ENCODE peak calls at places on chromosomes 7 and 10, in seven cellular contexts. C, G, M, T, I, Q and Z are unnamed samples.

GRCh38 chr7:139870406-139870805 is 41.3 kb downstream of the TBXAS1 start:
- DNase-seq in C (no peak), G (no peak), M (no peak), T (no peak), I (no peak), Q (no peak), Z (no peak)

GRCh38 chr7:64882341-64883112 is 20.5 kb upstream of the ZNF273 start:
- DNase-seq in C (peak; percentile 95), G (peak; percentile 86), M (no peak), T (peak; percentile 70), I (peak; percentile 83), Q (peak; percentile 76), Z (peak; percentile 26)

GRCh38 chr10:109386921-109387320 is 536.4 kb downstream of the XPNPEP1 start:
- DNase-seq in C (no peak), G (no peak), M (no peak), T (no peak), I (no peak), Q (no peak), Z (no peak)

GRCh38 chr10:30510184-30510931 is 76.4 kb downstream of the MAP3K8 start:
- DNase-seq in C (no peak), G (peak; percentile 75), M (no peak), T (peak; percentile 13), I (no peak), Q (no peak), Z (peak; percentile 22)

GRCh38 chr10:69684981-69685353 is 54.9 kb downstream of the FAM241B start:
- DNase-seq in C (no peak), G (peak; percentile 39), M (no peak), T (no peak), I (no peak), Q (no peak), Z (no peak)

GRCh38 chr7:19397917-19398316 is 252.7 kb upstream of the FERD3L start:
- DNase-seq in C (no peak), G (no peak), M (peak; percentile 32), T (no peak), I (no peak), Q (no peak), Z (no peak)

GRCh38 chr10:129780901-129781795 is 182.9 kb downstream of the EBF3 start:
- DNase-seq in C (no peak), G (peak; percentile 34), M (no peak), T (no peak), I (no peak), Q (peak; percentile 38), Z (no peak)

GRCh38 chr7:69598081-69598486 is at the start of gene AUTS2:
- DNase-seq in C (no peak), G (peak; percentile 94), M (no peak), T (peak; percentile 88), I (peak; percentile 92), Q (peak; percentile 88), Z (peak; percentile 68)

GRCh38 chr7:66013938-66014337 is 31.9 kb upstream of the GUSB start:
- DNase-seq in C (no peak), G (no peak), M (no peak), T (peak; percentile 49), I (peak; percentile 75), Q (no peak), Z (peak; percentile 32)

GRCh38 chr7:16129431-16130126 is 291.8 kb downstream of the CRPPA start:
- DNase-seq in C (no peak), G (no peak), M (no peak), T (no peak), I (no peak), Q (no peak), Z (no peak)

GRCh38 chr7:28889290-28889689 is 68.8 kb downstream of the TRIL start:
- DNase-seq in C (no peak), G (no peak), M (no peak), T (no peak), I (peak; percentile 59), Q (no peak), Z (no peak)

GRCh38 chr10:119362122-119362521 is 154.8 kb downstream of the GRK5 start:
- DNase-seq in C (no peak), G (no peak), M (no peak), T (no peak), I (no peak), Q (no peak), Z (no peak)

GRCh38 chr10:60877066-60877776 is 66.8 kb downstream of the RHOBTB1 start:
- DNase-seq in C (no peak), G (no peak), M (no peak), T (no peak), I (no peak), Q (no peak), Z (no peak)

GRCh38 chr10:75718996-75719395 is 287.6 kb downstream of the LRMDA start:
- DNase-seq in C (no peak), G (no peak), M (no peak), T (no peak), I (no peak), Q (no peak), Z (no peak)

GRCh38 chr7:44981035-44981706 is 2.4 kb upstream of the MYO1G start:
- DNase-seq in C (no peak), G (no peak), M (no peak), T (no peak), I (peak; percentile 36), Q (no peak), Z (no peak)

GRCh38 chr7:137992738-137993394 is 9.0 kb downstream of the CREB3L2 start:
- DNase-seq in C (no peak), G (peak; percentile 97), M (no peak), T (no peak), I (no peak), Q (peak; percentile 88), Z (peak; percentile 58)

GRCh38 chr7:66283003-66283920 is 78.1 kb downstream of the TPST1 start:
- DNase-seq in C (no peak), G (no peak), M (no peak), T (no peak), I (no peak), Q (no peak), Z (no peak)

GRCh38 chr10:50634479-50634878 is 10.7 kb upstream of the SGMS1 start:
- DNase-seq in C (no peak), G (no peak), M (no peak), T (no peak), I (no peak), Q (no peak), Z (no peak)

GRCh38 chr7:43905209-43905946 is 1.0 kb downstream of the URGCP start:
- DNase-seq in C (no peak), G (no peak), M (no peak), T (no peak), I (peak; percentile 63), Q (no peak), Z (peak; percentile 79)

GRCh38 chr7:130925136-130925794 is 191.3 kb upstream of the KLF14 start:
- DNase-seq in C (no peak), G (no peak), M (no peak), T (no peak), I (no peak), Q (no peak), Z (no peak)

GRCh38 chr7:130926021-130926691 is 192.1 kb upstream of the KLF14 start:
- DNase-seq in C (no peak), G (no peak), M (no peak), T (no peak), I (no peak), Q (no peak), Z (no peak)

GRCh38 chr7:130921391-130922180 is 187.6 kb upstream of the KLF14 start:
- DNase-seq in C (no peak), G (peak; percentile 79), M (no peak), T (peak; percentile 80), I (peak; percentile 58), Q (no peak), Z (peak; percentile 61)

GRCh38 chr7:130922206-130923112 is 188.5 kb upstream of the KLF14 start:
- DNase-seq in C (no peak), G (no peak), M (no peak), T (no peak), I (no peak), Q (no peak), Z (no peak)

GRCh38 chr7:130923930-130924329 is 189.9 kb upstream of the KLF14 start:
- DNase-seq in C (no peak), G (no peak), M (no peak), T (no peak), I (no peak), Q (no peak), Z (no peak)
- H3K4me1 ChIP-seq in C (peaks cover 95% of the 10 kb centered on the region), G (peaks cover 40% of the 10 kb centered on the region), M (peaks cover 6% of the 10 kb centered on the region), T (peaks cover 18% of the 10 kb centered on the region), I (peaks cover 21% of the 10 kb centered on the region), Q (peaks cover 44% of the 10 kb centered on the region), Z (peaks cover 50% of the 10 kb centered on the region)

GRCh38 chr10:133394064-133394663 is at the start of gene MTG1:
- DNase-seq in C (no peak), G (peak; percentile 96), M (peak; percentile 65), T (peak; percentile 89), I (peak; percentile 97), Q (peak; percentile 93), Z (peak; percentile 97)

GRCh38 chr10:133397938-133398337 is 4.0 kb downstream of the MTG1 start:
- DNase-seq in C (no peak), G (no peak), M (no peak), T (no peak), I (no peak), Q (no peak), Z (no peak)

GRCh38 chr10:133394801-133395221 is 854 bp downstream of the MTG1 start:
- DNase-seq in C (no peak), G (peak; percentile 62), M (no peak), T (no peak), I (no peak), Q (no peak), Z (no peak)

GRCh38 chr10:133393401-133394063 is 425 bp upstream of the MTG1 start:
- DNase-seq in C (no peak), G (peak; percentile 50), M (no peak), T (no peak), I (no peak), Q (no peak), Z (no peak)

GRCh38 chr10:133396035-133396624 is 2.2 kb downstream of the MTG1 start:
- DNase-seq in C (no peak), G (peak; percentile 57), M (no peak), T (no peak), I (no peak), Q (no peak), Z (no peak)
- TF ChIP-seq POLR2AphosphoS5 in C (no peak), G (no peak), M (no peak), T (no peak), I (no peak), Q (no peak), Z (no peak)

DNA sequence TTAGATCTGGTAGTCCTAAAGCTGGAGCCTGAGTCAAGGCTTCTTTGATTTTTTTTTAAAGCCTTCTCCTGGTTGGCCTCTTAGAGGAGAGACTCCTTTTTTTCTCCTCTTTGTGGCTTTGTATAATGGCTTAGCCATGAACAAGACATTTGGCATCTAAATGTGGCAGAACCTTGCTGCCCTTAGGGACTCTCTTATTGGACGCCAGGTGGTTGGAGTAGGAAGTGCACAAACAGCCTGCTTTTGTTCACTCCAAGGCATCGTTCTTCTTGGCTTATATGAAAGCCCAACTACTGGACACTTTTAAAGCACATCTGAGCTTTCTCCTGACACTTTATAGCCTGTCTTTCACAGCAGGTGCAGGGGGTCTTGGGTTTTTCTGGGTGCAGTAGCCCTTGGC is 25.0 kb downstream of the ZPBP start:
- DNase-seq in C (no peak), G (no peak), M (no peak), T (no peak), I (peak; percentile 25), Q (no peak), Z (peak; percentile 20)
- H3K4me3 ChIP-seq in C (no peak overlapping the region), G (no peak overlapping the region), M (no peak overlapping the region), T (no peak overlapping the region), I (no peak overlapping the region), Q (peak overlapping the region; percentile 51), Z (peak overlapping the region; percentile 41)

DNA sequence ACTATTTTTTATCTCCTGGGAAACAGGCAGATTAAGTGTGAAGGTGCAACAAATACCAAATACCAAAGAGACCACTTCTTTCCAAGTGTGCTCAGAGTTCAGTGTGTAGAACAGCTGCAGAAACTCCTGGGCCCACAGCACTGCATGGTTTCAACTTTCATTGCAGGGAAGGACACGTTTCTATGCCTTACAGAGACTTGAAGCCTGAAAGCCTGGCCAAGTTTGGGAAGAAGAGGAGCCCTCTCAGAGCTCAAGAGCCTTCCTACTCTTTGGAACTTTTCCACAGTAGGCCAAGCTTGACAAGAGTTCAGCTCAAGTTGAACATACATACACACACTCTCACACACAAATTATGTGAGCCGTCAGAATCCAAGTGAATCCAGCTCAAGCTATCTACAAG is 2.5 kb downstream of the HOXA4 start:
- DNase-seq in C (no peak), G (no peak), M (no peak), T (no peak), I (no peak), Q (no peak), Z (no peak)
- H3K4me1 ChIP-seq in C (peaks cover 16% of the 10 kb centered on the region), G (peaks cover 48% of the 10 kb centered on the region), M (no peaks in the 10 kb centered on the region), T (peaks cover 6% of the 10 kb centered on the region), I (peaks cover 15% of the 10 kb centered on the region), Q (peaks cover 12% of the 10 kb centered on the region), Z (peaks cover 42% of the 10 kb centered on the region)